ENCODE peak calls at places on chromosomes 11 and 22, in eight cellular contexts. One of them, this sample, is unnamed.

GRCh38 chr11:118996926-118997626 is 862 bp upstream of the CENATAC start:
- DNase-seq in HCT116: no peak
- DNase-seq in left ventricle myocardium inferior: no peak
- DNase-seq in GM23338: peak; percentile 63
- DNase-seq in A673: peak; percentile 71
- DNase-seq in ovary: no peak
- DNase-seq in heart right ventricle: no peak
- DNase-seq in pancreas: no peak
- DNase-seq in this sample: no peak

GRCh38 chr22:31676700-31677099 is 14.7 kb upstream of the PISD start:
- DNase-seq in heart right ventricle: peak; percentile 94
- DNase-seq in HCT116: peak; percentile 92
- DNase-seq in A673: peak; percentile 95
- DNase-seq in pancreas: peak; percentile 97
- DNase-seq in ovary: peak; percentile 95
- DNase-seq in GM23338: peak; percentile 98
- DNase-seq in left ventricle myocardium inferior: peak; percentile 95
- DNase-seq in this sample: peak; percentile 95

GRCh38 chr11:71176812-71177211 is 75.6 kb downstream of the SHANK2 start:
- DNase-seq in pancreas: no peak
- DNase-seq in left ventricle myocardium inferior: no peak
- DNase-seq in A673: no peak
- DNase-seq in GM23338: no peak
- DNase-seq in HCT116: no peak
- DNase-seq in heart right ventricle: no peak
- DNase-seq in ovary: no peak
- DNase-seq in this sample: no peak

GRCh38 chr11:6480299-6480914 is 724 bp downstream of the ARFIP2 start:
- DNase-seq in A673: no peak
- DNase-seq in GM23338: no peak
- DNase-seq in heart right ventricle: no peak
- DNase-seq in HCT116: no peak
- DNase-seq in ovary: no peak
- DNase-seq in pancreas: no peak
- DNase-seq in left ventricle myocardium inferior: no peak
- DNase-seq in this sample: no peak

GRCh38 chr11:95487391-95487790 is 256.4 kb upstream of the SESN3 start:
- DNase-seq in ovary: no peak
- DNase-seq in left ventricle myocardium inferior: no peak
- DNase-seq in A673: no peak
- DNase-seq in heart right ventricle: no peak
- DNase-seq in HCT116: no peak
- DNase-seq in GM23338: peak; percentile 5
- DNase-seq in pancreas: no peak
- DNase-seq in this sample: no peak

GRCh38 chr11:69598147-69598546 is 42.8 kb upstream of the CCND1 start:
- DNase-seq in A673: peak; percentile 54
- DNase-seq in pancreas: no peak
- DNase-seq in GM23338: peak; percentile 16
- DNase-seq in ovary: no peak
- DNase-seq in heart right ventricle: peak; percentile 9
- DNase-seq in HCT116: no peak
- DNase-seq in left ventricle myocardium inferior: no peak
- DNase-seq in this sample: no peak

GRCh38 chr11:65170058-65170534 is at the start of gene SPDYC:
- DNase-seq in left ventricle myocardium inferior: no peak
- DNase-seq in HCT116: peak; percentile 56
- DNase-seq in GM23338: peak; percentile 74
- DNase-seq in heart right ventricle: no peak
- DNase-seq in pancreas: no peak
- DNase-seq in A673: no peak
- DNase-seq in ovary: no peak
- DNase-seq in this sample: no peak

GRCh38 chr22:47369020-47369419 is 606.6 kb downstream of the TBC1D22A start:
- DNase-seq in left ventricle myocardium inferior: no peak
- DNase-seq in pancreas: no peak
- DNase-seq in A673: no peak
- DNase-seq in ovary: no peak
- DNase-seq in GM23338: no peak
- DNase-seq in heart right ventricle: no peak
- DNase-seq in HCT116: no peak
- DNase-seq in this sample: no peak

GRCh38 chr11:2899080-2899783 is 13.7 kb upstream of the CDKN1C start:
- DNase-seq in pancreas: no peak
- DNase-seq in A673: no peak
- DNase-seq in HCT116: no peak
- DNase-seq in GM23338: no peak
- DNase-seq in heart right ventricle: no peak
- DNase-seq in left ventricle myocardium inferior: no peak
- DNase-seq in ovary: no peak
- DNase-seq in this sample: no peak

GRCh38 chr11:65595921-65596281 is 301 bp upstream of the KCNK7 start:
- DNase-seq in heart right ventricle: no peak
- DNase-seq in HCT116: no peak
- DNase-seq in GM23338: no peak
- DNase-seq in left ventricle myocardium inferior: no peak
- DNase-seq in pancreas: no peak
- DNase-seq in A673: no peak
- DNase-seq in ovary: no peak
- DNase-seq in this sample: no peak

GRCh38 chr22:41830174-41830573 is 2.7 kb upstream of the SREBF2 start:
- DNase-seq in ovary: no peak
- DNase-seq in GM23338: no peak
- DNase-seq in pancreas: no peak
- DNase-seq in heart right ventricle: no peak
- DNase-seq in A673: no peak
- DNase-seq in HCT116: no peak
- DNase-seq in left ventricle myocardium inferior: no peak
- DNase-seq in this sample: no peak

GRCh38 chr11:130601141-130601540 is 152.7 kb downstream of the ADAMTS15 start:
- DNase-seq in left ventricle myocardium inferior: peak; percentile 83
- DNase-seq in HCT116: no peak
- DNase-seq in GM23338: peak; percentile 37
- DNase-seq in pancreas: no peak
- DNase-seq in ovary: peak; percentile 44
- DNase-seq in A673: peak; percentile 54
- DNase-seq in heart right ventricle: peak; percentile 72
- DNase-seq in this sample: no peak

GRCh38 chr11:44793350-44794090 is 66.8 kb downstream of the TSPAN18 start:
- DNase-seq in HCT116: no peak
- DNase-seq in A673: peak; percentile 54
- DNase-seq in left ventricle myocardium inferior: no peak
- DNase-seq in ovary: no peak
- DNase-seq in heart right ventricle: no peak
- DNase-seq in pancreas: no peak
- DNase-seq in GM23338: peak; percentile 37
- DNase-seq in this sample: no peak

GRCh38 chr11:19160839-19161238 is 40.9 kb downstream of the CSRP3 start:
- DNase-seq in heart right ventricle: no peak
- DNase-seq in HCT116: no peak
- DNase-seq in ovary: no peak
- DNase-seq in GM23338: no peak
- DNase-seq in left ventricle myocardium inferior: no peak
- DNase-seq in A673: no peak
- DNase-seq in pancreas: no peak
- DNase-seq in this sample: no peak

GRCh38 chr22:29202231-29203192 is 3.2 kb upstream of the EMID1 start:
- DNase-seq in HCT116: no peak
- DNase-seq in left ventricle myocardium inferior: peak; percentile 63
- DNase-seq in GM23338: peak; percentile 68
- DNase-seq in pancreas: no peak
- DNase-seq in A673: peak; percentile 61
- DNase-seq in ovary: no peak
- DNase-seq in heart right ventricle: peak; percentile 51
- DNase-seq in this sample: no peak

GRCh38 chr11:44623321-44623715 is 57.9 kb downstream of the CD82 start:
- DNase-seq in HCT116: no peak
- DNase-seq in pancreas: no peak
- DNase-seq in ovary: peak; percentile 14
- DNase-seq in GM23338: no peak
- DNase-seq in left ventricle myocardium inferior: no peak
- DNase-seq in A673: no peak
- DNase-seq in heart right ventricle: peak; percentile 2
- DNase-seq in this sample: peak; percentile 49

GRCh38 chr11:37506516-37506915 is 908.5 kb upstream of the RAG2 start:
- DNase-seq in left ventricle myocardium inferior: no peak
- DNase-seq in GM23338: no peak
- DNase-seq in A673: no peak
- DNase-seq in HCT116: no peak
- DNase-seq in pancreas: no peak
- DNase-seq in heart right ventricle: no peak
- DNase-seq in ovary: no peak
- DNase-seq in this sample: no peak

GRCh38 chr22:20647586-20648305 is 126.2 kb upstream of the SERPIND1 start:
- DNase-seq in pancreas: no peak
- DNase-seq in GM23338: no peak
- DNase-seq in left ventricle myocardium inferior: no peak
- DNase-seq in A673: no peak
- DNase-seq in HCT116: no peak
- DNase-seq in heart right ventricle: no peak
- DNase-seq in ovary: no peak
- DNase-seq in this sample: peak; percentile 46

GRCh38 chr11:118572914-118573550 is 823 bp downstream of the ARCN1 start:
- DNase-seq in A673: peak; percentile 37
- DNase-seq in GM23338: peak; percentile 12
- DNase-seq in pancreas: no peak
- DNase-seq in heart right ventricle: no peak
- DNase-seq in ovary: no peak
- DNase-seq in left ventricle myocardium inferior: no peak
- DNase-seq in HCT116: peak; percentile 8
- DNase-seq in this sample: no peak

GRCh38 chr11:126083829-126084607 is 21.4 kb upstream of the CDON start:
- DNase-seq in pancreas: no peak
- DNase-seq in A673: peak; percentile 42
- DNase-seq in ovary: no peak
- DNase-seq in left ventricle myocardium inferior: no peak
- DNase-seq in heart right ventricle: no peak
- DNase-seq in GM23338: no peak
- DNase-seq in HCT116: no peak
- DNase-seq in this sample: no peak

GRCh38 chr11:134854391-134854991 is 442.4 kb upstream of the B3GAT1 start:
- DNase-seq in A673: no peak
- DNase-seq in left ventricle myocardium inferior: no peak
- DNase-seq in ovary: no peak
- DNase-seq in HCT116: no peak
- DNase-seq in heart right ventricle: no peak
- DNase-seq in GM23338: no peak
- DNase-seq in pancreas: no peak
- DNase-seq in this sample: no peak

GRCh38 chr11:27228232-27228631 is 134.8 kb downstream of the CCDC34 start:
- DNase-seq in left ventricle myocardium inferior: no peak
- DNase-seq in pancreas: no peak
- DNase-seq in GM23338: no peak
- DNase-seq in HCT116: no peak
- DNase-seq in heart right ventricle: no peak
- DNase-seq in ovary: no peak
- DNase-seq in A673: no peak
- DNase-seq in this sample: no peak

GRCh38 chr11:86803136-86803535 is 2.8 kb downstream of the PRSS23 start:
- DNase-seq in A673: no peak
- DNase-seq in ovary: no peak
- DNase-seq in GM23338: no peak
- DNase-seq in pancreas: no peak
- DNase-seq in HCT116: no peak
- DNase-seq in heart right ventricle: no peak
- DNase-seq in left ventricle myocardium inferior: no peak
- DNase-seq in this sample: no peak

GRCh38 chr11:17328856-17329490 is 22.6 kb upstream of the NCR3LG1 start:
- DNase-seq in left ventricle myocardium inferior: peak; percentile 23
- DNase-seq in A673: no peak
- DNase-seq in GM23338: peak; percentile 66
- DNase-seq in ovary: no peak
- DNase-seq in pancreas: peak; percentile 39
- DNase-seq in HCT116: no peak
- DNase-seq in heart right ventricle: no peak
- DNase-seq in this sample: no peak

GRCh38 chr11:62452261-62452660 is 33.4 kb downstream of the SCGB1A1 start:
- DNase-seq in GM23338: no peak
- DNase-seq in A673: no peak
- DNase-seq in ovary: no peak
- DNase-seq in HCT116: no peak
- DNase-seq in left ventricle myocardium inferior: no peak
- DNase-seq in pancreas: no peak
- DNase-seq in heart right ventricle: no peak
- DNase-seq in this sample: no peak

GRCh38 chr11:135074397-135074998 is 662.5 kb upstream of the B3GAT1 start:
- DNase-seq in pancreas: no peak
- DNase-seq in ovary: no peak
- DNase-seq in GM23338: peak; percentile 38
- DNase-seq in A673: peak; percentile 32
- DNase-seq in left ventricle myocardium inferior: no peak
- DNase-seq in heart right ventricle: no peak
- DNase-seq in HCT116: no peak
- DNase-seq in this sample: no peak

GRCh38 chr11:129959687-129960086 is 42.9 kb downstream of the PRDM10 start:
- DNase-seq in heart right ventricle: no peak
- DNase-seq in left ventricle myocardium inferior: no peak
- DNase-seq in HCT116: no peak
- DNase-seq in ovary: no peak
- DNase-seq in A673: no peak
- DNase-seq in pancreas: no peak
- DNase-seq in GM23338: no peak
- DNase-seq in this sample: no peak

GRCh38 chr11:57315491-57315890 is 9.3 kb downstream of the TNKS1BP1 start:
- DNase-seq in heart right ventricle: no peak
- DNase-seq in left ventricle myocardium inferior: no peak
- DNase-seq in GM23338: peak; percentile 50
- DNase-seq in A673: peak; percentile 69
- DNase-seq in HCT116: no peak
- DNase-seq in pancreas: peak; percentile 49
- DNase-seq in ovary: no peak
- DNase-seq in this sample: no peak
- H3K4me1 ChIP-seq in heart right ventricle: peaks cover 71% of the 10 kb centered on the region
- H3K4me1 ChIP-seq in left ventricle myocardium inferior: peaks cover 100% of the 10 kb centered on the region
- H3K4me1 ChIP-seq in GM23338: peaks cover 30% of the 10 kb centered on the region
- H3K4me1 ChIP-seq in A673: peaks cover 24% of the 10 kb centered on the region
- H3K4me1 ChIP-seq in HCT116: peaks cover 19% of the 10 kb centered on the region
- H3K4me1 ChIP-seq in pancreas: peaks cover 44% of the 10 kb centered on the region
- H3K4me1 ChIP-seq in ovary: peaks cover 32% of the 10 kb centered on the region
- H3K4me1 ChIP-seq in this sample: peaks cover 85% of the 10 kb centered on the region

GRCh38 chr22:45686004-45686403 is 14.4 kb downstream of the ATXN10 start:
- DNase-seq in HCT116: no peak
- DNase-seq in left ventricle myocardium inferior: no peak
- DNase-seq in heart right ventricle: no peak
- DNase-seq in ovary: no peak
- DNase-seq in pancreas: no peak
- DNase-seq in A673: no peak
- DNase-seq in GM23338: no peak
- DNase-seq in this sample: no peak
- H3K4me3 ChIP-seq in HCT116: no peak overlapping the region
- H3K4me3 ChIP-seq in left ventricle myocardium inferior: no peak overlapping the region
- H3K4me3 ChIP-seq in heart right ventricle: no peak overlapping the region
- H3K4me3 ChIP-seq in ovary: no peak overlapping the region
- H3K4me3 ChIP-seq in pancreas: no peak overlapping the region
- H3K4me3 ChIP-seq in A673: no peak overlapping the region
- H3K4me3 ChIP-seq in GM23338: no peak overlapping the region
- H3K4me3 ChIP-seq in this sample: no peak overlapping the region

GRCh38 chr11:124868322-124869274 is 3.4 kb downstream of the ROBO3 start:
- DNase-seq in ovary: no peak
- DNase-seq in A673: no peak
- DNase-seq in pancreas: no peak
- DNase-seq in left ventricle myocardium inferior: no peak
- DNase-seq in GM23338: peak; percentile 34
- DNase-seq in HCT116: no peak
- DNase-seq in heart right ventricle: no peak
- DNase-seq in this sample: no peak
- TF ChIP-seq CTCF in ovary: no peak
- TF ChIP-seq CTCF in A673: no peak
- TF ChIP-seq CTCF in pancreas: no peak
- TF ChIP-seq CTCF in left ventricle myocardium inferior: no peak
- TF ChIP-seq CTCF in GM23338: no peak
- TF ChIP-seq CTCF in HCT116: no peak
- TF ChIP-seq CTCF in heart right ventricle: no peak
- TF ChIP-seq CTCF in this sample: no peak

GRCh38 chr11:45852018-45852711 is 4.9 kb downstream of the CRY2 start:
- DNase-seq in heart right ventricle: peak; percentile 53
- DNase-seq in ovary: no peak
- DNase-seq in pancreas: no peak
- DNase-seq in GM23338: peak; percentile 66
- DNase-seq in A673: no peak
- DNase-seq in HCT116: no peak
- DNase-seq in left ventricle myocardium inferior: no peak
- DNase-seq in this sample: no peak
- H3K4me1 ChIP-seq in heart right ventricle: peaks cover 79% of the 10 kb centered on the region
- H3K4me1 ChIP-seq in ovary: peaks cover 18% of the 10 kb centered on the region
- H3K4me1 ChIP-seq in pancreas: peaks cover 43% of the 10 kb centered on the region
- H3K4me1 ChIP-seq in GM23338: peaks cover 50% of the 10 kb centered on the region
- H3K4me1 ChIP-seq in A673: peaks cover 38% of the 10 kb centered on the region
- H3K4me1 ChIP-seq in HCT116: peaks cover 9% of the 10 kb centered on the region
- H3K4me1 ChIP-seq in left ventricle myocardium inferior: peaks cover 99% of the 10 kb centered on the region
- H3K4me1 ChIP-seq in this sample: peaks cover 87% of the 10 kb centered on the region